ENCODE peak calls at places on chromosomes 1 and 21, in four cellular contexts. W, K, M and A are unnamed samples.

GRCh38 chr1:109425391-109425790 is 857 bp downstream of the PSMA5 start:
- DNase-seq in K (no peak), W (no peak), M (no peak), A (no peak)

GRCh38 chr1:225155555-225155954 is 226.1 kb downstream of the DNAH14 start:
- DNase-seq in K (no peak), M (no peak), W (no peak), A (no peak)

GRCh38 chr1:217943361-217943760 is 312.2 kb downstream of the SPATA17 start:
- DNase-seq in W (no peak), M (no peak), K (no peak), A (no peak)

GRCh38 chr1:112990271-112990670 is 34.3 kb upstream of the SLC16A1 start:
- DNase-seq in M (no peak), K (no peak), W (no peak), A (no peak)

GRCh38 chr1:192976576-192976975 is 82.6 kb downstream of the UCHL5 start:
- DNase-seq in M (no peak), W (no peak), K (no peak), A (no peak)

GRCh38 chr1:84412316-84412942 is 14.1 kb downstream of the DNASE2B start:
- DNase-seq in K (no peak), W (no peak), M (no peak), A (no peak)

GRCh38 chr1:51569284-51570062 is 47.4 kb upstream of the OSBPL9 start:
- DNase-seq in K (peak), W (no peak), M (peak), A (no peak)

GRCh38 chr1:51282605-51283004 is 46.5 kb downstream of the RNF11 start:
- DNase-seq in K (no peak), M (no peak), W (no peak), A (no peak)

GRCh38 chr1:31372961-31373896 is at the start of gene FABP3:
- DNase-seq in K (peak), M (peak), W (peak), A (peak)

GRCh38 chr1:32496127-32496526 is 31.3 kb downstream of the ZBTB8B start:
- DNase-seq in W (no peak), M (no peak), K (no peak), A (no peak)

GRCh38 chr1:185239861-185240260 is 77.2 kb downstream of the IVNS1ABP start:
- DNase-seq in K (no peak), W (no peak), M (no peak), A (no peak)

GRCh38 chr21:34348890-34349519 is 14.8 kb upstream of the KCNE2 start:
- DNase-seq in K (no peak), W (no peak), M (no peak), A (no peak)